ENCODE peak calls at places on chromosomes 6 and 20, in four cellular contexts. E, G, I and P are unnamed samples. For H3K4me1, the result is how much of the 10 kb centered on the place peaks cover.

GRCh38 chr6:130676077-130676772 is 151.0 kb upstream of the SMLR1 start:
- DNase-seq in I (no peak), E (no peak), G (peak), P (no peak)

GRCh38 chr20:53891306-53891894 is 179.0 kb downstream of the BCAS1 start:
- DNase-seq in G (no peak), I (no peak), E (peak), P (no peak)

GRCh38 chr20:24673678-24674570 is 204.5 kb downstream of the SYNDIG1 start:
- DNase-seq in E (peak), I (no peak), G (no peak), P (no peak)

GRCh38 chr6:32886674-32887383 is 32.8 kb downstream of the PSMB9 start:
- DNase-seq in I (peak), E (no peak), G (peak), P (no peak)

GRCh38 chr20:25280574-25281535 is 33.0 kb downstream of the PYGB start:
- DNase-seq in I (peak), E (peak), G (peak), P (no peak)

GRCh38 chr20:41048475-41049242 is 20.0 kb downstream of the TOP1 start:
- DNase-seq in I (no peak), E (no peak), G (no peak), P (no peak)

GRCh38 chr20:24914388-24915241 is 34.5 kb upstream of the CST7 start:
- DNase-seq in E (no peak), G (no peak), I (no peak), P (peak)

GRCh38 chr6:17600527-17601388 is 656 bp downstream of the FAM8A1 start:
- DNase-seq in I (peak), E (peak), G (peak), P (no peak)

GRCh38 chr6:119446623-119447008 is 97.1 kb upstream of the MAN1A1 start:
- DNase-seq in E (peak), I (peak), G (peak), P (no peak)

GRCh38 chr6:3325210-3325609 is 66.5 kb downstream of the PSMG4 start:
- DNase-seq in E (no peak), I (no peak), G (peak), P (no peak)

GRCh38 chr6:81689580-81689979 is 62.9 kb downstream of the TENT5A start:
- DNase-seq in G (no peak), E (no peak), I (no peak), P (no peak)

GRCh38 chr6:18632670-18633410 is 245.7 kb downstream of the RNF144B start:
- DNase-seq in E (no peak), G (no peak), I (no peak), P (no peak)

GRCh38 chr6:17927705-17928104 is 59.7 kb downstream of the KIF13A start:
- DNase-seq in E (no peak), I (no peak), G (no peak), P (no peak)

GRCh38 chr6:57021086-57021720 is 25.3 kb upstream of the KIAA1586 start:
- DNase-seq in I (no peak), E (no peak), G (no peak), P (no peak)

GRCh38 chr6:96899019-96899418 is 1.3 kb upstream of the NDUFAF4 start:
- DNase-seq in G (peak), E (no peak), I (no peak), P (no peak)

GRCh38 chr20:34180460-34181108 is 60.6 kb upstream of the ASIP start:
- DNase-seq in I (no peak), G (no peak), E (no peak), P (no peak)

GRCh38 chr6:29663300-29664039 is 6.6 kb downstream of the MOG start:
- DNase-seq in E (no peak), I (no peak), G (no peak), P (no peak)

GRCh38 chr20:9220874-9221547 is 152.1 kb downstream of the PLCB4 start:
- DNase-seq in G (no peak), E (no peak), I (no peak), P (no peak)

GRCh38 chr20:20814685-20815084 is 102.2 kb upstream of the RALGAPA2 start:
- DNase-seq in I (no peak), E (no peak), G (no peak), P (no peak)

GRCh38 chr6:41021832-41022231 is 17.2 kb downstream of the UNC5CL start:
- DNase-seq in I (no peak), E (no peak), G (no peak), P (no peak)

GRCh38 chr6:2794171-2794730 is 29.1 kb downstream of the WRNIP1 start:
- DNase-seq in E (no peak), I (no peak), G (no peak), P (no peak)

GRCh38 chr6:20319520-20320357 is 81.9 kb upstream of the E2F3 start:
- DNase-seq in G (no peak), I (peak), E (no peak), P (no peak)

GRCh38 chr6:106005013-106005412 is 81.1 kb upstream of the PRDM1 start:
- DNase-seq in E (no peak), I (no peak), G (peak), P (no peak)

GRCh38 chr20:20412750-20413149 is 44.8 kb downstream of the INSM1 start:
- DNase-seq in E (no peak), G (no peak), I (no peak), P (no peak)

GRCh38 chr20:25745738-25746137 is 49.1 kb upstream of the ZNF337 start:
- DNase-seq in I (no peak), G (no peak), E (no peak), P (no peak)

GRCh38 chr6:1600764-1601615 is 8.7 kb upstream of the FOXC1 start:
- DNase-seq in G (no peak), E (no peak), I (peak), P (no peak)

GRCh38 chr6:117919775-117920492 is 12.9 kb downstream of the SLC35F1 start:
- DNase-seq in I (no peak), G (peak), E (no peak), P (no peak)

GRCh38 chr20:33242319-33243100 is 6.7 kb downstream of the BPIFA1 start:
- DNase-seq in E (peak), G (no peak), I (no peak), P (no peak)

GRCh38 chr20:49497217-49497560 is 14.7 kb upstream of the KCNB1 start:
- DNase-seq in E (no peak), G (no peak), I (no peak), P (no peak)

GRCh38 chr20:39136145-39136544 is 174.0 kb downstream of the DHX35 start:
- DNase-seq in I (no peak), G (no peak), E (no peak), P (no peak)

GRCh38 chr6:16130932-16131387 is 2.1 kb downstream of the MYLIP start:
- DNase-seq in I (peak), E (no peak), G (peak), P (no peak)

GRCh38 chr6:43286995-43287716 is 10.9 kb upstream of the SLC22A7 start:
- DNase-seq in I (no peak), G (no peak), E (no peak), P (no peak)

GRCh38 chr6:87281426-87281825 is 41.0 kb upstream of the SMIM8 start:
- DNase-seq in G (no peak), I (no peak), E (no peak), P (no peak)

GRCh38 chr6:71619836-71620235 is 266.5 kb upstream of the RIMS1 start:
- DNase-seq in E (no peak), I (no peak), G (no peak), P (no peak)

GRCh38 chr6:44603044-44603686 is 215.7 kb downstream of the CDC5L start:
- DNase-seq in E (no peak), I (no peak), G (no peak), P (peak)

GRCh38 chr20:24585796-24586522 is 116.5 kb downstream of the SYNDIG1 start:
- DNase-seq in G (no peak), I (no peak), E (no peak), P (no peak)

DNA sequence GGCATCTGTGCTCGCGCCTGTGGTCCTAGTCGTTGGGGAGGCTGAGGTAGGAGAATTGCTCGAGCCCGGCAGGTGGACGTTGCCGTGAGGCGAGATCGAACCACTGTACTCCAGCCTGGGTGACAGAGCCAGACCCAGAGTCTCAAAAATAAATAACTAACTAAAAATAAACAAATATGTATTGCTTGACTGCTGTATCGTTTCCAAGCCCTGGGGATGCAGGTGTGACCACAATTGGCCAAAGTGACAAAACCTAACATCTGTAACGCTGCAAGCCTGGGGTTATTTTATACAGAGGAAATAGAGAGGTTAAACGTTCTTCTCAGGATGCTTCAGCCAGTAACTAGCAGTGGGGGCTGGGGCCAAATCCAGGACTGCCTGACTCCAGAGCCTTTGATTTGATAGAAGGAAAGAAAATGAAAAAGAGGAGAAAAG is 1.9 kb upstream of the SRSF3 start:
- DNase-seq in E (peak), G (no peak), I (peak), P (no peak)
- H3K4me3 ChIP-seq in E (no peak), G (no peak), I (no peak), P (no peak)

GRCh38 chr6:35044145-35044745 is 96.9 kb downstream of the TCP11 start:
- DNase-seq in G (no peak), I (no peak), E (peak), P (no peak)

GRCh38 chr6:35042451-35042850 is 98.7 kb downstream of the TCP11 start:
- DNase-seq in I (no peak), G (no peak), E (peak), P (no peak)

GRCh38 chr6:35042041-35042440 is 99.1 kb downstream of the TCP11 start:
- DNase-seq in G (no peak), E (no peak), I (no peak), P (no peak)

GRCh38 chr6:35044771-35045275 is 96.3 kb downstream of the TCP11 start:
- DNase-seq in E (peak), I (no peak), G (peak), P (no peak)

DNA sequence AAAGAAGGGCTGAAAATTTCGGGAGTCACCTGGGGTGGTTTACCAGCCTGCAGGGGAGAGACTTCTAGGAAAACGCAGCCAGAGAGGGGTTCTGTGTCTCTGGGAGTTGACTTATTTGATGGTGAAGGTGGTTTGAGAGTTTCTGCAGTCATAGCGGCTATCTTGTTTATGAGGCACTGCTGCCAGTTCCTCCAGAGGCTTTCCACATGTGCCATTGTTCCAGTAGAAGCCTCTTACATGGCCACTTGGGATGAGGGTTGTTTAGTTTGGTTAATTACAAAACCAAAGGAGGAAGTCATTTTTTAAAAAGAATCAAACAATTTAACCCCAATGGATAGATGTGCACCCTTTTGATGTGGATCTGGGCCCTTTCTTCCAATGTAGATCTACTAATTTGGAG is 97.8 kb downstream of the TCP11 start:
- DNase-seq in G (no peak), I (no peak), E (no peak), P (no peak)
- H3K4me1 ChIP-seq in G (under half), I (half or more), E (half or more), P (half or more)

GRCh38 chr20:1388253-1388652 is 4.6 kb downstream of the FKBP1A start:
- DNase-seq in I (no peak), E (no peak), G (no peak), P (no peak)
- H3K4me3 ChIP-seq in I (no peak), E (no peak), G (no peak), P (no peak)

GRCh38 chr20:3796477-3797225 is 541 bp downstream of the CDC25B start:
- DNase-seq in E (no peak), G (no peak), I (no peak), P (no peak)

GRCh38 chr20:3798405-3798768 is 2.3 kb downstream of the CDC25B start:
- DNase-seq in E (no peak), I (no peak), G (no peak), P (no peak)

GRCh38 chr20:3797592-3798404 is 1.7 kb downstream of the CDC25B start:
- DNase-seq in E (no peak), I (no peak), G (no peak), P (no peak)

GRCh38 chr20:3795511-3796468 is at the start of gene CDC25B:
- DNase-seq in I (peak), E (peak), G (peak), P (peak)

GRCh38 chr20:3797226-3797545 is 1.1 kb downstream of the CDC25B start:
- DNase-seq in E (no peak), I (no peak), G (no peak), P (no peak)
- H3K4me1 ChIP-seq in E (under half), I (under half), G (under half), P (under half)

GRCh38 chr6:5892669-5893068 is 114.1 kb downstream of the NRN1 start:
- DNase-seq in G (no peak), E (no peak), I (no peak), P (no peak)
- H3K4me3 ChIP-seq in G (no peak), E (no peak), I (peak), P (no peak)

DNA sequence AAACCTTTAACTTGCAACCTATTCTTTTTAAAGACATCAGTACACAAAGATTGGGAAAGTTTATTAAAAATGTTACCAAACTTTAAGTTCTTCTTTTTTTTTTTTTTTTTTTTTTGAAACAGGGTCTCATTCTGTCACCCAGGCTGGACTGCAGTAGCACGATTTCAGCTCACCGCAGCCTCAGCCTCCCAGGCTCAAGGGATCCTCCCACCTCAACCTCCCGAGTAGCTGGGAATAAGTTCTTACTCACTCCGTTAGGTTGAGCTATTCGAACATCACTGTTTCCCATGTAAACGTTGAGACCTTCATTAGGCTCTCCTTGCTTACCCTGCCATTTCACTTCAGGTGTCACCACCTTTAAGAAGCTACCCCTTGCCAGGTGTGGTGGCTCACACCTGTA is 5.6 kb downstream of the MAP3K5 start:
- DNase-seq in G (no peak), I (no peak), E (no peak), P (no peak)
- H3K4me1 ChIP-seq in G (under half), I (half or more), E (half or more), P (under half)

GRCh38 chr20:36861625-36861874 is 14.4 kb upstream of the TLDC2 start:
- DNase-seq in I (no peak), E (peak), G (no peak), P (no peak)

GRCh38 chr20:36860339-36860738 is 15.6 kb upstream of the TLDC2 start:
- DNase-seq in G (no peak), E (no peak), I (no peak), P (no peak)

GRCh38 chr20:36859700-36860330 is 16.1 kb upstream of the TLDC2 start:
- DNase-seq in I (no peak), E (no peak), G (no peak), P (no peak)

GRCh38 chr20:36861875-36862801 is 13.8 kb upstream of the TLDC2 start:
- DNase-seq in G (peak), E (peak), I (peak), P (peak)

GRCh38 chr20:36860811-36861624 is 14.9 kb upstream of the TLDC2 start:
- DNase-seq in G (no peak), E (no peak), I (no peak), P (no peak)
- H3K4me3 ChIP-seq in G (peak), E (peak), I (no peak), P (peak)